ENCODE peak calls at places on chromosomes 2 and 18, in six cellular contexts. V is foreskin fibroblast, A is GM12865, S is WERI-Rb-1, U is right lobe of liver, D is choroid plexus epithelial cell. Q is an unnamed sample.

GRCh38 chr2:235826791-235827190 is 332.9 kb downstream of the AGAP1 start:
- DNase-seq in A (no peak), D (no peak), U (no peak), V (no peak), S (no peak), Q (no peak)

GRCh38 chr2:141767051-141767450 is 363.8 kb downstream of the LRP1B start:
- DNase-seq in S (no peak), V (peak; percentile 56), U (no peak), A (no peak), D (peak; percentile 93), Q (no peak)

GRCh38 chr2:145906356-145906755 is 1386.4 kb upstream of the ZEB2 start:
- DNase-seq in S (no peak), A (no peak), V (no peak), D (peak; percentile 35), U (no peak), Q (no peak)

GRCh38 chr2:128563348-128563687 is 244.7 kb upstream of the HS6ST1 start:
- DNase-seq in D (peak; percentile 82), V (peak; percentile 97), A (no peak), S (no peak), U (no peak), Q (no peak)

GRCh38 chr18:46393230-46393629 is 263.8 kb downstream of the LOXHD1 start:
- DNase-seq in V (no peak), U (no peak), D (peak; percentile 28), S (peak; percentile 65), A (no peak), Q (no peak)

GRCh38 chr2:232238108-232238507 is 140.4 kb upstream of the ALPP start:
- DNase-seq in V (no peak), A (no peak), S (no peak), D (peak; percentile 30), U (no peak), Q (no peak)

GRCh38 chr2:97645112-97645699 is 656 bp upstream of the COX5B start:
- DNase-seq in D (peak; percentile 32), S (no peak), V (peak; percentile 36), U (peak; percentile 59), A (peak; percentile 26), Q (peak; percentile 19)

GRCh38 chr2:127740665-127741287 is 39.5 kb downstream of the SFT2D3 start:
- DNase-seq in D (no peak), U (no peak), V (no peak), A (no peak), S (no peak), Q (no peak)

GRCh38 chr2:172887280-172887679 is 151.6 kb downstream of the RAPGEF4 start:
- DNase-seq in S (no peak), U (no peak), V (no peak), D (no peak), A (no peak), Q (no peak)

GRCh38 chr18:78006805-78007204 is 757.2 kb downstream of the GALR1 start:
- DNase-seq in A (no peak), U (no peak), D (no peak), V (no peak), S (no peak), Q (no peak)

GRCh38 chr2:196372811-196373664 is 201.7 kb upstream of the STK17B start:
- DNase-seq in S (no peak), V (no peak), A (no peak), U (no peak), D (peak; percentile 46), Q (no peak)

GRCh38 chr18:45730832-45731545 is 7.0 kb downstream of the SLC14A1 start:
- DNase-seq in U (no peak), D (peak; percentile 50), V (peak; percentile 70), S (no peak), A (no peak), Q (no peak)

GRCh38 chr2:12704378-12704777 is 12.4 kb upstream of the TRIB2 start:
- DNase-seq in D (peak; percentile 64), S (no peak), A (no peak), U (no peak), V (peak; percentile 67), Q (no peak)

GRCh38 chr2:172234716-172235661 is 132.3 kb upstream of the DLX2 start:
- DNase-seq in D (no peak), U (no peak), V (peak; percentile 51), A (no peak), S (peak; percentile 25), Q (no peak)

GRCh38 chr2:68980956-68981355 is 6.5 kb downstream of the GKN1 start:
- DNase-seq in V (no peak), D (peak; percentile 33), S (no peak), U (no peak), A (no peak), Q (no peak)

GRCh38 chr2:70790079-70790963 is at the start of gene FIGLA:
- DNase-seq in A (no peak), U (no peak), V (peak; percentile 8), D (no peak), S (no peak), Q (no peak)

GRCh38 chr18:8212893-8213805 is 396.1 kb upstream of the RAB12 start:
- DNase-seq in A (no peak), U (no peak), S (no peak), D (peak; percentile 97), V (peak; percentile 82), Q (no peak)

GRCh38 chr2:199778655-199779054 is 72.3 kb downstream of the FTCDNL1 start:
- DNase-seq in V (no peak), U (no peak), A (no peak), D (no peak), S (no peak), Q (no peak)

GRCh38 chr18:38415811-38416210 is 850.2 kb upstream of the CELF4 start:
- DNase-seq in D (no peak), V (no peak), A (no peak), S (no peak), U (no peak), Q (no peak)

GRCh38 chr2:223870840-223871618 is 33.6 kb upstream of the AP1S3 start:
- DNase-seq in V (peak; percentile 64), D (no peak), S (no peak), A (no peak), U (no peak), Q (no peak)

GRCh38 chr2:238141541-238142318 is 3.3 kb downstream of the KLHL30 start:
- DNase-seq in A (no peak), V (peak; percentile 55), D (no peak), S (no peak), U (no peak), Q (no peak)

GRCh38 chr18:32767400-32767799 is 5.4 kb downstream of the KLHL14 start:
- DNase-seq in A (no peak), V (no peak), S (no peak), U (no peak), D (no peak), Q (no peak)

GRCh38 chr18:70288851-70289328 is at the start of gene SOCS6:
- DNase-seq in D (peak; percentile 73), V (peak; percentile 84), A (peak; percentile 84), U (peak; percentile 63), S (peak; percentile 41), Q (peak; percentile 19)

GRCh38 chr2:153967248-153967973 is 95.7 kb downstream of the GALNT13 start:
- DNase-seq in U (no peak), A (no peak), V (no peak), D (no peak), S (peak; percentile 13), Q (no peak)

GRCh38 chr2:189104926-189105325 is 74.6 kb downstream of the COL5A2 start:
- DNase-seq in D (peak; percentile 74), S (no peak), A (no peak), U (no peak), V (no peak), Q (no peak)

GRCh38 chr2:238714038-238714528 is 133.8 kb upstream of the TWIST2 start:
- DNase-seq in D (peak; percentile 33), S (no peak), U (no peak), V (peak; percentile 61), A (no peak), Q (no peak)

GRCh38 chr2:168717790-168718502 is 84.5 kb upstream of the NOSTRIN start:
- DNase-seq in S (no peak), V (no peak), U (no peak), D (no peak), A (no peak), Q (no peak)

GRCh38 chr18:13614318-13614643 is 112.1 kb downstream of the FAM210A start:
- DNase-seq in U (no peak), A (peak; percentile 58), V (no peak), S (no peak), D (no peak), Q (no peak)
- TF ChIP-seq CTCF in U (no peak), A (no peak), V (no peak), S (no peak), D (no peak), Q (no peak)

DNA sequence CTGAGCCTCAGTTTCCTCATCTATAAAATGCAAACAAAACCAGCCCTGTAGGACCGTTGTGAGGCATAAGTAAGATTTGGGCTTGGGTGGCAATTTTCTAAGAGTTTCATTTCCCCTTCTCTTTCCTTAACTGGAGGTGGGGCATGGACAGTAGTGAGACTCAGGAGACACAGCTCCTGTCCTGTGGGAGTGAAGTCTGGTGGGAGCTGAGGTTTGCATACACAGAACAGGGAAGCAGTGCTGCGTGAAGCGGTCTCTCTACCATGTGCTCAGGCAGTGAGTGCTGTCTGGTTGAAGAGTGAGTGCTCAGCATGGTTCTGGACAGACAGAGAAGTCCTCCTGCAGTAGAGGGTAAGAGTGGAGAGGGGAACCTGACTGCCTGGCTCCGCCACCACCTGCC is 62.3 kb upstream of the MCFD2 start:
- DNase-seq in S (no peak), A (peak; percentile 38), D (no peak), V (no peak), U (no peak), Q (no peak)
- H3K4me3 ChIP-seq in S (no peak overlapping the region), A (no peak overlapping the region), D (no peak overlapping the region), V (no peak overlapping the region), U (no peak overlapping the region), Q (no peak overlapping the region)

DNA sequence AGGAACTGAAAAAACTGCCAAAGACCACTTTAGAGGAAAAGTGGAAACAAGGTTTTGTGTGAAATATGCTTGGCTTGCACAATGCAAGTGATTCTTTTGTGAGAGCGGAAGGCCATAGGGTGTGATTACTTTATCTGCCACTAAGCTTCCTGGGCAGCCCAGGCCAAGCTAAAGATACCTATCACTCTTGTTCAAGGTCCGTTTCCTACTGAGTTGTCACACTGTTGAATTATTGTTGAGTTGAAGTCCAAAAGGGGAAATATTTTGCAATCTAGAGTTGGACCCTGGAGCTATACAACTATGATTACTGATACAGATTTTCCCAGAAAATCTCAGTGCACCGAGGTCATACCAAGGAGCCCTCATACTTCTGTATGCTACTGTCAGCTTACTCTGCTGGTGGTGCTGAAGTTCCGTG is 72.7 kb upstream of the CTAGE1 start:
- DNase-seq in S (no peak), A (no peak), D (no peak), V (no peak), U (peak; percentile 47), Q (no peak)
- TF ChIP-seq CTCF in S (no peak), A (peak; percentile 1), D (no peak), V (no peak), U (peak; percentile 23), Q (no peak)

DNA sequence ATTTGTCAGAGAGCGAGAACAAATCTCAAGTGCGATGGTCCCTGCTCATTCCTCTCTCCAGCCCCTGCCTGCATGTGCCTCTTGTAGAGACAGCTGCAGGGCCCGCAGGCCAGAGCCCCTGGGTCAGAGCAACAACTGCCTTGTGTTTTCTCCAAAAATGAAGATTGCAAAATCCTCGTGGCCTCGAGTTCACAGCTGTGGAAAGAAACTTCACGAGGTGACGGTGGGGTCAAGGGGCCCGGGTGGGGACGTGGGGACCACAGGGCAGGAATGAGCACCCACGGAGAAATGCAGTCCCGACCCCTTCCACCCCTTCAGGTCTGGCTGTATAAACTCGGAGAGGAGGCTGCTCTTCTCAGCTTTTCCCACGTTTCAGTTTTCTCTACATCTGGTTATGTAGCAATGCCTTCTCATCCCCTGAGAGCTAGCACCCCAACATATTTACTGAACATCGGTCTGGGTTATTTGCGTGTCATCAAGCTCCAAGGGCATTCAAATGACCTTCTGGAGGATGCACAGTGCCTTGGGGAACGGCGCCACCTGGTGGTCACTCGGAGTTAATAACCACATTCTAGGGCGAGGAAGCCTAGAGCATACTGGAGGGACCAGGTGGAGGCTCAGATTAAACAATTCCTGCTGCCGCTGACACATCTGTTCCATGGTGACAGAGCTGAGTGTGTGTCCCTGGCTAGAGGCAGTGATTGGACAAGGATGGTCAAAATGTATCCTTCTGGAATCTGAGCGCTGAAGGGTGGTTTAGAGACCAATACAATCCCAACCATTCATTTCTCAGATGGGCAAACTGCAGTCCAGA is 91.4 kb upstream of the CYRIA start:
- DNase-seq in D (peak; percentile 87), U (peak; percentile 79), V (peak; percentile 69), A (peak; percentile 82), S (peak; percentile 86), Q (peak; percentile 44)
- H3K4me3 ChIP-seq in D (no peak overlapping the region), U (no peak overlapping the region), V (no peak overlapping the region), A (no peak overlapping the region), S (no peak overlapping the region), Q (no peak overlapping the region)